ENCODE peak calls at places on chromosomes 7 and 10, in six cellular contexts. F is RWPE1, V is lung, B is GM12865, Q is neural crest cell, U is GM10248. Y is an unnamed sample.

GRCh38 chr10:45353176-45353575 is 20.8 kb upstream of the ALOX5 start:
- DNase-seq in F (no peak), V (no peak), B (peak; percentile 74), Q (no peak), U (no peak), Y (no peak)

GRCh38 chr7:31051598-31052503 is at the start of gene ADCYAP1R1:
- DNase-seq in F (no peak), V (no peak), B (no peak), Q (peak; percentile 48), U (no peak), Y (peak; percentile 34)

GRCh38 chr10:89346264-89346971 is 18.6 kb downstream of the IFIT3 start:
- DNase-seq in F (peak; percentile 53), V (no peak), B (no peak), Q (no peak), U (no peak), Y (no peak)

GRCh38 chr10:89296227-89296648 is 5.6 kb upstream of the IFIT2 start:
- DNase-seq in F (no peak), V (no peak), B (peak; percentile 49), Q (no peak), U (no peak), Y (no peak)

GRCh38 chr7:73974948-73975926 is 52.7 kb upstream of the ELN start:
- DNase-seq in F (no peak), V (no peak), B (no peak), Q (no peak), U (no peak), Y (peak; percentile 8)

GRCh38 chr10:124739119-124739921 is 4.9 kb downstream of the FAM53B start:
- DNase-seq in F (no peak), V (peak; percentile 25), B (no peak), Q (no peak), U (no peak), Y (no peak)

GRCh38 chr10:91194497-91195179 is 25.8 kb upstream of the PCGF5 start:
- DNase-seq in F (no peak), V (no peak), B (no peak), Q (no peak), U (no peak), Y (no peak)

GRCh38 chr10:113027574-113028392 is 77.7 kb downstream of the TCF7L2 start:
- DNase-seq in F (no peak), V (no peak), B (no peak), Q (peak; percentile 43), U (no peak), Y (no peak)

GRCh38 chr10:104521901-104522827 is 118.9 kb upstream of the SORCS3 start:
- DNase-seq in F (no peak), V (no peak), B (no peak), Q (no peak), U (no peak), Y (no peak)

GRCh38 chr7:57413529-57414398 is 36.2 kb upstream of the ZNF716 start:
- DNase-seq in F (no peak), V (peak; percentile 16), B (no peak), Q (no peak), U (no peak), Y (no peak)

GRCh38 chr10:31832261-31832660 is 96.4 kb downstream of the ARHGAP12 start:
- DNase-seq in F (no peak), V (no peak), B (no peak), Q (no peak), U (no peak), Y (no peak)

GRCh38 chr7:88243345-88243909 is 23.6 kb upstream of the SRI start:
- DNase-seq in F (peak; percentile 45), V (no peak), B (peak; percentile 26), Q (no peak), U (peak; percentile 21), Y (peak; percentile 32)

GRCh38 chr10:75345738-75346137 is 55.8 kb downstream of the ZNF503 start:
- DNase-seq in F (no peak), V (no peak), B (no peak), Q (no peak), U (no peak), Y (no peak)

GRCh38 chr10:77308084-77308732 is 329.4 kb downstream of the KCNMA1 start:
- DNase-seq in F (no peak), V (no peak), B (no peak), Q (no peak), U (no peak), Y (no peak)

GRCh38 chr10:131851332-131851731 is 49.5 kb upstream of the PPP2R2D start:
- DNase-seq in F (no peak), V (no peak), B (no peak), Q (no peak), U (no peak), Y (no peak)

GRCh38 chr7:33872870-33873269 is 32.5 kb upstream of the BMPER start:
- DNase-seq in F (no peak), V (no peak), B (no peak), Q (no peak), U (no peak), Y (no peak)

GRCh38 chr7:96118449-96119001 is 203.4 kb downstream of the SLC25A13 start:
- DNase-seq in F (no peak), V (no peak), B (no peak), Q (no peak), U (no peak), Y (no peak)

GRCh38 chr10:102452672-102453340 is 1.5 kb upstream of the C10orf95 start:
- DNase-seq in F (peak; percentile 50), V (no peak), B (peak; percentile 38), Q (no peak), U (no peak), Y (no peak)

GRCh38 chr7:101391991-101392390 is 29.3 kb downstream of the COL26A1 start:
- DNase-seq in F (no peak), V (no peak), B (no peak), Q (no peak), U (no peak), Y (no peak)

GRCh38 chr7:149125864-149126661 is at the start of gene ZNF425:
- DNase-seq in F (peak; percentile 88), V (peak; percentile 92), B (peak; percentile 98), Q (peak; percentile 90), U (peak; percentile 98), Y (peak; percentile 98)

GRCh38 chr10:55263327-55263726 is 462.3 kb upstream of the PCDH15 start:
- DNase-seq in F (no peak), V (no peak), B (no peak), Q (no peak), U (no peak), Y (no peak)

GRCh38 chr7:43496596-43496995 is 86.3 kb upstream of the STK17A start:
- DNase-seq in F (no peak), V (no peak), B (no peak), Q (no peak), U (no peak), Y (no peak)

GRCh38 chr10:96573036-96573435 is 13.8 kb downstream of the TM9SF3 start:
- DNase-seq in F (no peak), V (no peak), B (no peak), Q (no peak), U (no peak), Y (no peak)

GRCh38 chr7:44391171-44391570 is 65.8 kb upstream of the CAMK2B start:
- DNase-seq in F (no peak), V (no peak), B (no peak), Q (no peak), U (no peak), Y (no peak)

GRCh38 chr10:115981056-115981455 is 291.9 kb downstream of the GFRA1 start:
- DNase-seq in F (no peak), V (no peak), B (no peak), Q (no peak), U (no peak), Y (no peak)

GRCh38 chr10:8403711-8404371 is 349.4 kb downstream of the GATA3 start:
- DNase-seq in F (no peak), V (no peak), B (peak; percentile 15), Q (no peak), U (no peak), Y (no peak)
- TF ChIP-seq CTCF in F (no peak), V (no peak), B (peak; percentile 12), Q (peak; percentile 40), U (no peak), Y (no peak)

DNA sequence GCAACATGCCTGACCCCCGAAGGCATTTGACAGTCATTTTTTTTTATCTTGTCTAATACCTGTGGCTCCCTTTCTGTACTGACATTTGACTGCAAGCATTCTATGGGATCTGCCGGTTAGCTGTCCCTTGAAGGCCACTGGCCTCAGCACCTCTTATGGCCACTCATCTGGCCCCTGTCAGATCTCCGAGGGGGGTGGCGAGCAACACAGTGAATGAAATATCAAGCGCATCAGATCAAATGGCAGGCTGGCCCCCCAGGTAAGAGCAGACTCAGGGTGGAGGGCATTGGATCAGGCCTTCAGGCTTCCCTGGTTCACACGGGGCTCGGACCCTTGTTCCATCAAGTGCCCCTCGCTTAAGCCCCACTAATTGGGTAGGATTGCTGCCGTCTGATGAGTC is 199.6 kb upstream of the MKI67 start:
- DNase-seq in F (no peak), V (no peak), B (no peak), Q (no peak), U (peak; percentile 2), Y (no peak)
- TF ChIP-seq CTCF in F (no peak), V (no peak), B (no peak), Q (no peak), U (no peak), Y (no peak)

DNA sequence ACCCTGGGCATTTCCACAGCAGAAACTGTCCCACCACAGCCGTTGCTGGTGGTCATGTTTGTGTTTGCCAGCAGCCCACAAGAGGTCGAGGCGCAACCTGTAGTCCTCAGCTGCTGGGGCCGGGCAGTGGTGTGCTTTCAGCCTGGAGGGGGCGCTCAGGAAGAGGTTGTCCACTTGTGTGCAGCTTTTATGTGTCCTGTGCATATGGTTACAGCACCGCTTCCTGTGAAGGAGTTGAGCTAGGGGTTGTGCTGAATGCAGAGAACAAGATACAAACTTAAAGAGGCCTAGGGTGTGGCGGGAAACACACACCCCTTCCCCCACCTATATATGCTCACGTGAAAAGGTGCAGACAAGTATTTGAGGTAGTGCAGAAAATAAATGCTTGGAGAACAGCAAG is 29.5 kb upstream of the PFKFB3 start:
- DNase-seq in F (no peak), V (no peak), B (peak; percentile 31), Q (no peak), U (no peak), Y (no peak)
- TF ChIP-seq CTCF in F (no peak), V (no peak), B (peak; percentile 32), Q (peak; percentile 22), U (peak; percentile 37), Y (no peak)

GRCh38 chr7:5343893-5344292 is 61.1 kb downstream of the SLC29A4 start:
- DNase-seq in F (no peak), V (no peak), B (no peak), Q (no peak), U (no peak), Y (no peak)

GRCh38 chr7:5348134-5349004 is 65.6 kb downstream of the SLC29A4 start:
- DNase-seq in F (no peak), V (no peak), B (no peak), Q (no peak), U (no peak), Y (no peak)

GRCh38 chr7:5345171-5345570 is 62.4 kb downstream of the SLC29A4 start:
- DNase-seq in F (no peak), V (no peak), B (no peak), Q (no peak), U (no peak), Y (no peak)

GRCh38 chr7:5344342-5344741 is 61.6 kb downstream of the SLC29A4 start:
- DNase-seq in F (no peak), V (no peak), B (no peak), Q (no peak), U (no peak), Y (no peak)

GRCh38 chr7:5345671-5346070 is 62.9 kb downstream of the SLC29A4 start:
- DNase-seq in F (no peak), V (no peak), B (no peak), Q (no peak), U (no peak), Y (no peak)
- TF ChIP-seq CTCF in F (no peak), V (no peak), B (no peak), Q (no peak), U (no peak), Y (no peak)

Y was measured in GM20000.